ENCODE peak calls at places on chromosomes 12 and 14, in four cellular contexts. E is GM12878, R is HepG2, N is K562. G is an unnamed sample.

GRCh38 chr14:70873627-70874026 is 33.6 kb upstream of the PCNX1 start:
- DNase-seq in E (no peak), R (peak), N (no peak), G (no peak)

GRCh38 chr12:26614217-26614616 is 218.8 kb downstream of the ITPR2 start:
- DNase-seq in E (no peak), R (no peak), N (peak), G (peak)

GRCh38 chr14:72675126-72675525 is 218.8 kb downstream of the DPF3 start:
- DNase-seq in E (no peak), R (no peak), N (no peak), G (no peak)

GRCh38 chr12:109711596-109712461 is 1.8 kb upstream of the FAM222A start:
- DNase-seq in E (no peak), R (peak), N (peak), G (no peak)

GRCh38 chr12:44143170-44143569 is 307.3 kb downstream of the TMEM117 start:
- DNase-seq in E (no peak), R (no peak), N (no peak), G (no peak)

GRCh38 chr14:32897724-32898064 is 41.0 kb upstream of the NPAS3 start:
- DNase-seq in E (no peak), R (no peak), N (no peak), G (no peak)

GRCh38 chr14:71529855-71530254 is 402.4 kb upstream of the RGS6 start:
- DNase-seq in E (no peak), R (no peak), N (no peak), G (no peak)

GRCh38 chr12:11684393-11684792 is 34.9 kb downstream of the ETV6 start:
- DNase-seq in E (no peak), R (no peak), N (no peak), G (no peak)

GRCh38 chr12:5010130-5010529 is 33.5 kb upstream of the KCNA5 start:
- DNase-seq in E (no peak), R (no peak), N (no peak), G (no peak)

GRCh38 chr14:98197933-98198332 is 1074.1 kb downstream of the BCL11B start:
- DNase-seq in E (no peak), R (no peak), N (no peak), G (no peak)

GRCh38 chr12:109575683-109576082 is 2.1 kb downstream of the MVK start:
- DNase-seq in E (no peak), R (no peak), N (no peak), G (no peak)

GRCh38 chr12:93378373-93379310 is 917 bp downstream of the NUDT4 start:
- DNase-seq in E (no peak), R (no peak), N (peak), G (peak)

GRCh38 chr14:61234215-61234916 is 46.8 kb downstream of the TMEM30B start:
- DNase-seq in E (no peak), R (no peak), N (no peak), G (no peak)

DNA sequence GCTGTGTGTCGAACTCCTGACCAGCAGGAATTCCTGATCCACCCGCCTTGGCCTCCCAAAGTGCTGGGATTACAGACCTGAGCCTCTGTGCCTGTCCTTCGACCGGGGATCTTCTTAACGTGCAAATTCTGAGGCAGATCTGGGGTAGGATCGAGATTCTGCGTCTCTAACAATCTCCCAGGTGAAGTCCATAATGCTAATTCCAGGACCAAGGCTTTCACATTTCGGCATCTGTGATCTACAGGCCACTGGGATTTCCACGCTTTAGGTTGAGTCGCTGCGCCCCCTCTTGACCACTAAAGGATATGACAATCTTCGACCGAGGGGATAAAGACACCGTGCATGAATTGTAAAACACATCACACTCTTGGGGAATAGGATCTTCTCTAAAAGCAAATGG is 24.8 kb downstream of the FOS start:
- DNase-seq in E (no peak), R (peak), N (peak), G (peak)
- TF ChIP-seq POLR2AphosphoS2 in E (no peak), R (no peak), N (no peak), G (no peak)

DNA sequence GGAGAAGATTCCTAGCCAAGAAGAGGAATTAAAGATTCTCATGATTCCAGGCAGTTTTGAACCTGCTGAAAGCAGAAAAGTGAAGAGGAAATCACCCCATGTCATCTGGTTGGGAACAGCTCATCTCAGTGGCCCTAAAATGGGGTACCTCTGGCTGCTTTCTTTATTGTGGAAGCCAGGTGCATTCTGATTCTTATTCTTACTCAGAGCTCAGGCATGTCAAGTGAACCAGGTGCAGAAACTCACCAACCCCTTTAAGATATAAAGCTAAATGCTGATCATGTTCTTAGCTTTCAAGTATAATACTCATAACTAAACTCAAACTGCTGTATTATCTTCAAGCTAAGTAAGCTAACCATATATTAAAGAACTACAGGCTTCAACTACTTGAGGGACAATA is 253.9 kb upstream of the ARID2 start:
- DNase-seq in E (no peak), R (no peak), N (no peak), G (no peak)
- TF ChIP-seq POLR2AphosphoS2 in E (no peak), R (no peak), N (no peak), G (no peak)

GRCh38 chr14:95078841-95079240 is 78.5 kb downstream of the DICER1 start:
- DNase-seq in E (no peak), R (no peak), N (no peak), G (no peak)
- TF ChIP-seq POLR2AphosphoS2 in E (no peak), R (no peak), N (no peak), G (no peak)

DNA sequence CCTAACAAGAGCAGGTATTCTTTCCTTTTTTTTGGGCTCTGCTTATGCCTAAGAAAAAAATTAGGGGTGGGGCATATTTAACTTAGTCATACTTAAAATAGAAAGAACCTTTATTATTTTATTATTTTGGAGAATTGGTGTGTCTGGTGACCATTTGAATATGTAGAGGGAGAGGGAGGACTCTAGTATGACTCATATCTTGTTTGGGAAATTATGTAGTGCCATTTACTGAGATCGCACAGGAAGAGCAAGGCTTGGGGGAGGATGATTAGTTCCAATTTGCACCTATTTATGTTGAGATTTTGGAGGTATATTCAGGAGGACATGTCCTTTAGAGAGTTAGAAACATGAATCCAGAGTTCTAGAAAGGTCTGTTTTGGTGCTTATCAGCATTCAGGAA is 9.9 kb downstream of the ZNF410 start:
- DNase-seq in E (no peak), R (no peak), N (no peak), G (no peak)
- TF ChIP-seq POLR2AphosphoS2 in E (no peak), R (no peak), N (no peak), G (no peak)

GRCh38 chr12:70443274-70443673 is 77.2 kb downstream of the KCNMB4 start:
- DNase-seq in E (no peak), R (no peak), N (no peak), G (no peak)
- TF ChIP-seq POLR2AphosphoS2 in E (no peak), R (no peak), N (no peak), G (no peak)